ENCODE peak calls at places on chromosomes 11 and 22, in eight cellular contexts. Z is sciatic nerve, U is M059J, L is GM03348, N is ureter, E is substantia nigra, G is cardiac muscle cell, A is EL. H is an unnamed sample.

GRCh38 chr11:70130636-70131035 is 52.5 kb downstream of the ANO1 start:
- DNase-seq in Z (no peak), U (no peak), L (no peak), N (no peak), E (no peak), G (no peak), A (no peak), H (no peak)

GRCh38 chr11:110584150-110584549 is 128.1 kb downstream of the ARHGAP20 start:
- DNase-seq in Z (no peak), U (no peak), L (no peak), N (no peak), E (no peak), G (no peak), A (no peak), H (no peak)

GRCh38 chr11:47002366-47002765 is 65.8 kb downstream of the CSTPP1 start:
- DNase-seq in Z (no peak), U (no peak), L (no peak), N (no peak), E (no peak), G (no peak), A (no peak), H (no peak)

GRCh38 chr11:73321342-73322110 is 13.4 kb downstream of the ARHGEF17 start:
- DNase-seq in Z (no peak), U (peak), L (peak), N (no peak), E (no peak), G (peak), A (peak), H (peak)

GRCh38 chr22:19182472-19183157 is 4.1 kb upstream of the SLC25A1 start:
- DNase-seq in Z (no peak), U (no peak), L (no peak), N (no peak), E (no peak), G (no peak), A (no peak), H (no peak)

GRCh38 chr11:67120881-67121710 is 2.0 kb downstream of the KDM2A start:
- DNase-seq in Z (peak), U (peak), L (peak), N (no peak), E (no peak), G (peak), A (peak), H (no peak)

GRCh38 chr11:77346906-77347603 is 45.6 kb upstream of the GDPD4 start:
- DNase-seq in Z (no peak), U (peak), L (peak), N (no peak), E (no peak), G (no peak), A (peak), H (no peak)

GRCh38 chr22:42856179-42856864 is 751 bp downstream of the ARFGAP3 start:
- DNase-seq in Z (peak), U (peak), L (peak), N (peak), E (no peak), G (peak), A (peak), H (no peak)

GRCh38 chr11:4125141-4125540 is 30.5 kb downstream of the RRM1 start:
- DNase-seq in Z (no peak), U (peak), L (no peak), N (no peak), E (no peak), G (no peak), A (peak), H (no peak)

GRCh38 chr11:103536335-103536722 is 427.1 kb downstream of the DYNC2H1 start:
- DNase-seq in Z (no peak), U (peak), L (no peak), N (no peak), E (no peak), G (no peak), A (no peak), H (no peak)

GRCh38 chr11:134390706-134391105 is 21.3 kb downstream of the B3GAT1 start:
- DNase-seq in Z (no peak), U (no peak), L (no peak), N (no peak), E (no peak), G (no peak), A (no peak), H (no peak)

GRCh38 chr11:100574894-100575769 is 112.0 kb upstream of the ARHGAP42 start:
- DNase-seq in Z (no peak), U (peak), L (peak), N (no peak), E (no peak), G (peak), A (peak), H (no peak)

GRCh38 chr11:78420796-78421209 is 3.2 kb upstream of the GAB2 start:
- DNase-seq in Z (peak), U (peak), L (peak), N (no peak), E (no peak), G (peak), A (peak), H (no peak)

GRCh38 chr11:1303196-1303821 is 6.1 kb downstream of the TOLLIP start:
- DNase-seq in Z (peak), U (no peak), L (no peak), N (peak), E (no peak), G (no peak), A (no peak), H (peak)

GRCh38 chr11:65558002-65558784 is at the start of gene LTBP3:
- DNase-seq in Z (peak), U (peak), L (peak), N (peak), E (peak), G (peak), A (peak), H (no peak)

GRCh38 chr11:99162819-99163218 is 142.1 kb downstream of the CNTN5 start:
- DNase-seq in Z (no peak), U (no peak), L (no peak), N (no peak), E (no peak), G (no peak), A (no peak), H (no peak)

GRCh38 chr22:44047891-44048301 is 23.8 kb downstream of the PARVB start:
- DNase-seq in Z (no peak), U (no peak), L (no peak), N (no peak), E (no peak), G (no peak), A (no peak), H (no peak)

GRCh38 chr11:6201486-6201885 is 2.5 kb downstream of the OR52W1 start:
- DNase-seq in Z (no peak), U (peak), L (peak), N (no peak), E (no peak), G (no peak), A (no peak), H (no peak)